ENCODE peak calls at places on chromosomes 12 and 14, in seven cellular contexts. T is GM20000, H is cardiac muscle cell, Y is HCT116, V is GM10248, U is fibroblast of villous mesenchyme, C is neural crest cell. L is an unnamed sample.

GRCh38 chr12:98618952-98619351 is 25.5 kb downstream of the SLC25A3 start:
- DNase-seq in C (no peak), T (no peak), V (no peak), Y (no peak), H (peak), U (peak), L (no peak)

GRCh38 chr12:132998742-132999141 is 12.6 kb downstream of the ZNF26 start:
- DNase-seq in C (no peak), H (no peak), V (no peak), Y (no peak), T (no peak), U (no peak), L (no peak)

GRCh38 chr14:103547455-103547940 is 15.0 kb downstream of the BAG5 start:
- DNase-seq in Y (no peak), V (no peak), T (no peak), C (no peak), U (no peak), H (no peak), L (no peak)

GRCh38 chr12:72273851-72274284 is 1.7 kb downstream of the TRHDE start:
- DNase-seq in C (no peak), V (peak), T (no peak), Y (no peak), H (no peak), U (no peak), L (no peak)

GRCh38 chr14:51783765-51784164 is 76.6 kb upstream of the GNG2 start:
- DNase-seq in U (peak), T (no peak), Y (no peak), C (no peak), V (no peak), H (peak), L (no peak)

GRCh38 chr12:56437430-56438176 is 11.6 kb downstream of the TIMELESS start:
- DNase-seq in H (no peak), C (no peak), T (no peak), V (no peak), U (no peak), Y (no peak), L (no peak)

GRCh38 chr14:36183402-36183801 is 6.9 kb upstream of the PTCSC3 start:
- DNase-seq in H (no peak), C (no peak), T (no peak), Y (no peak), U (no peak), V (no peak), L (no peak)

GRCh38 chr12:11853126-11853525 is 203.7 kb downstream of the ETV6 start:
- DNase-seq in V (no peak), C (no peak), Y (no peak), U (no peak), T (no peak), H (no peak), L (no peak)

GRCh38 chr14:56760164-56760914 is 49.9 kb downstream of the OTX2 start:
- DNase-seq in Y (no peak), V (no peak), H (no peak), U (no peak), C (no peak), T (no peak), L (no peak)

GRCh38 chr12:96198970-96199369 is 4.8 kb downstream of the ELK3 start:
- DNase-seq in T (no peak), H (peak), U (peak), V (no peak), C (no peak), Y (peak), L (no peak)

GRCh38 chr14:70808402-70809237 is 693 bp downstream of the MAP3K9 start:
- DNase-seq in T (peak), C (peak), H (no peak), V (peak), U (no peak), Y (no peak), L (peak)

GRCh38 chr12:58916891-58917570 is 3.3 kb downstream of the LRIG3 start:
- DNase-seq in H (peak), V (no peak), C (no peak), Y (no peak), T (no peak), U (peak), L (no peak)

GRCh38 chr14:77844802-77845201 is 44.9 kb downstream of the ADCK1 start:
- DNase-seq in H (no peak), T (no peak), Y (no peak), V (no peak), U (no peak), C (no peak), L (no peak)

GRCh38 chr14:48598458-48598857 is 923.1 kb upstream of the MDGA2 start:
- DNase-seq in C (no peak), U (no peak), T (no peak), V (no peak), Y (no peak), H (no peak), L (no peak)

GRCh38 chr14:58865520-58866281 is 227.9 kb downstream of the DACT1 start:
- DNase-seq in T (no peak), Y (no peak), C (no peak), H (peak), V (no peak), U (peak), L (no peak)

GRCh38 chr14:51650721-51651387 is 856 bp upstream of the FRMD6 start:
- DNase-seq in V (no peak), U (no peak), Y (no peak), H (no peak), C (no peak), T (no peak), L (no peak)

GRCh38 chr12:131621701-131622421 is 89.0 kb upstream of the SFSWAP start:
- DNase-seq in U (no peak), V (no peak), H (peak), Y (no peak), C (peak), T (no peak), L (no peak)

GRCh38 chr12:21252070-21252469 is 82.6 kb downstream of the SLCO1A2 start:
- DNase-seq in H (no peak), T (no peak), C (no peak), U (no peak), V (no peak), Y (no peak), L (no peak)

GRCh38 chr12:21248679-21249078 is 86.0 kb downstream of the SLCO1A2 start:
- DNase-seq in V (no peak), U (no peak), Y (no peak), H (peak), C (no peak), T (no peak), L (no peak)
- TF ChIP-seq CTCF in V (no peak), U (no peak), Y (peak), H (no peak), C (peak), T (no peak), L (peak)

GRCh38 chr14:73746540-73747385 is 32.6 kb upstream of the PNMA1 start:
- DNase-seq in U (peak), T (no peak), Y (no peak), V (no peak), C (no peak), H (no peak), L (no peak)
- TF ChIP-seq CTCF in U (peak), T (no peak), Y (no peak), V (peak), C (no peak), H (peak), L (no peak)

GRCh38 chr14:49962616-49963015 is 69.7 kb downstream of the ARF6 start:
- DNase-seq in U (no peak), Y (no peak), H (no peak), T (peak), V (peak), C (no peak), L (peak)
- TF ChIP-seq CTCF in U (no peak), Y (no peak), H (no peak), T (no peak), V (no peak), C (no peak), L (no peak)

GRCh38 chr12:16626991-16627390 is 21.0 kb upstream of the LMO3 start:
- DNase-seq in U (no peak), T (no peak), V (no peak), Y (no peak), C (no peak), H (no peak), L (no peak)

GRCh38 chr12:16619537-16619936 is 13.6 kb upstream of the LMO3 start:
- DNase-seq in Y (no peak), H (no peak), T (no peak), V (no peak), C (no peak), U (no peak), L (no peak)

GRCh38 chr12:16618256-16618655 is 12.3 kb upstream of the LMO3 start:
- DNase-seq in U (no peak), H (no peak), V (no peak), T (no peak), Y (no peak), C (no peak), L (no peak)

GRCh38 chr12:16622315-16622714 is 16.4 kb upstream of the LMO3 start:
- DNase-seq in H (no peak), C (no peak), Y (no peak), U (no peak), V (no peak), T (no peak), L (no peak)
- TF ChIP-seq CTCF in H (no peak), C (no peak), Y (no peak), U (no peak), V (peak), T (no peak), L (no peak)

GRCh38 chr14:63266106-63266505 is 52.6 kb downstream of the GPHB5 start:
- DNase-seq in H (no peak), V (no peak), U (no peak), Y (no peak), T (no peak), C (no peak), L (no peak)

GRCh38 chr14:63267171-63267570 is 51.6 kb downstream of the GPHB5 start:
- DNase-seq in Y (no peak), C (no peak), H (no peak), V (no peak), U (no peak), T (no peak), L (no peak)

GRCh38 chr14:63257299-63257698 is 53.1 kb downstream of the RHOJ start:
- DNase-seq in C (no peak), V (no peak), T (no peak), U (no peak), Y (no peak), H (no peak), L (no peak)

DNA sequence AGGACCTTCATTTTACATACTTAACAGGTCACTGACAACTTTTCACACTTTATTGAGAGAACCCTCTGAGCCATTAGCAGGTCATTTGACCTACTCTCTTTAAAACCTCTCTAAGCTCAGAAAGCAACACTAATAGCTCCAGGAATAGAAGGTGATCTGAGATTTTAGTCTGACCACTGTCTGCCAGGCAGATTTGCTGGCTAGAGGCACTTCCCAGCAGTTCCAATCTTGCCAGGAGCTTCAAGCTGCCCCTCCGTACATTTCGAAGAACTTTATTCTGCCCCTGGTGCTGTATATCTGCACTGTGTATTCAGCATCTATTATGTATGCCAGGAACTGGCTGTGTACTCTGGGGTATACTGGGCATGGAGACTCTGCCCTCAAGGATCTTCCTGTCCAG is 56.3 kb downstream of the GPHB5 start:
- DNase-seq in U (no peak), T (no peak), C (no peak), Y (no peak), V (no peak), H (no peak), L (no peak)
- TF ChIP-seq CTCF in U (no peak), T (no peak), C (no peak), Y (no peak), V (no peak), H (no peak), L (no peak)

DNA sequence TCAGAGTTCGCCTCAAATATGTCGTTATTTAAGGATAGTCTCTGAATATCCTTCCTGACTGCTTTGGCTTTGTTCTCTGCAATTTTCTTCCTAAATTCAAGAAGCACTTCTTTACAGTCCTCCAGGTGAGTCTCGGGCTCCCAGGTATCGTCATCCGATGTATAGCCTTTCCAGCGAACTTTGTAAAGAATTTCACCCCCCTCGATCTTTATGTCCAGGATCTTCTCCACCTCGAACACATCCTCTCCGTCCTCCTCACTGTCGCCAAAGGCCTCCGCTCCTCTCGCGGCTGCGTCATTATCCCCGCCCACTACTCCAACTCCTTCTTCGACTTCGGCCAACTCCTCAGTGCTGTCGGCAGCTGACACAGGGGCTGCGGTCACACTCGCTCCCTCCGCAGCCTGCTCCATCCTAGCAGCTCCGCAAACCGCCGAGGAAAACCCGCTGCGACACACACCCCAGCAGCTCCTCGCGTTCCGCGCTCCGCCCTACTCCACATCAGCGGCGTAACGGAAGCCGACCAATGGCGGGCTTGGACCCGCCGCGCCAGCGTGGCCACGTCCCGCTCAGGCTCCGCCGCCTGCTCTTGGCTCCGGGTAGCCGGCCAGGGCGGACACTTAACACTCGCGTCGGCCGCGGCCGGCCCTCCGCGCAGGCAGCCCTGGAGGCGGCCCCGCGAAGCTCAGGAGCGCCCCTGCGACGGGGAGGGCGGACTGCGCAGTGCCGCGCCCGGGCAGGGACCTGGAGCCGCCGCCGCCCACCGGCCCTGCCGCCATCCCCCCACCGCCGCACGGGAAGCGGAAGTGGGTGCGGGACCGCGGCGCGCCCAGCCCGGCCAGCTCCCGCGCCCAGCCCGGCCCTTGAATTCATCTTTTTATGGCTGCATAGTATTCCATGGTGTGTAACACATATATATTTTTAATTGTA is 4.1 kb downstream of the CD163L1 start:
- DNase-seq in V (no peak), T (peak), Y (no peak), H (peak), C (peak), U (peak), L (peak)
- TF ChIP-seq CTCF in V (no peak), T (no peak), Y (no peak), H (no peak), C (peak), U (no peak), L (no peak)

DNA sequence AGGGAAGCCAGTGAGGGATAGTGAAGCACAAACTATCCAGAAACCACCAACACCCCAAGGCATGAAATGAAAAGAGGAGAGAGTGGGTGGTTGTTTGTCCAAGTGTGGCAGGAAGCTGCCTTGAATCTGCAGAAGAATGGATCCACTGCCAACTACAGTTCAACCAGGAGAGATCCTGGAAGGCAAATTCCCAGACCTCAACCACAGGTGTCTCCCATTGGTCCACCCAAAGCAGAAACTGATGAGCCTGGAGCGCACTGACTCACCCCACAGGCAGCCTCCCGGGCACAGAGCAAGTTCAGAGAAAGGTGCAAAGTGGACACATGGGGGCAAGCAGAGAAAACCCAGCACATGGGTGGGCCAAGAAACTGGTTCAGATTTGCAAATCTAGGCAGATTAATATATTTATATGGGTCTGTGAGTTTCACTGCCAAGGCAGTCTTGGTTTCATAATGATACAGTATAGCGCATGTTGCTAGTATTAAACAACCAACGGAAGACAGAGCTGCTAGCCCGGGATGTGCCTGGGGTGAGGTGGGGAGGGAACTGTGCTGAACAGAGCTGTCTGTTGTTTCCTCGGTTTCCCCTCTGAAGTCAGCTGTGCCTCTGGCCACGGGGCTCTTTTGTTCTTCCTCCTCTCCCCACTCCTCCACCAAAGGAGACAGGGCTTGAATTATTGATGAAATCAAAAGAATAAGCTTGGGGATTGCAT is 416.2 kb upstream of the CCDC196 start:
- DNase-seq in V (no peak), T (no peak), C (no peak), H (no peak), U (no peak), Y (no peak), L (no peak)
- TF ChIP-seq CTCF in V (no peak), T (no peak), C (no peak), H (no peak), U (no peak), Y (no peak), L (no peak)

DNA sequence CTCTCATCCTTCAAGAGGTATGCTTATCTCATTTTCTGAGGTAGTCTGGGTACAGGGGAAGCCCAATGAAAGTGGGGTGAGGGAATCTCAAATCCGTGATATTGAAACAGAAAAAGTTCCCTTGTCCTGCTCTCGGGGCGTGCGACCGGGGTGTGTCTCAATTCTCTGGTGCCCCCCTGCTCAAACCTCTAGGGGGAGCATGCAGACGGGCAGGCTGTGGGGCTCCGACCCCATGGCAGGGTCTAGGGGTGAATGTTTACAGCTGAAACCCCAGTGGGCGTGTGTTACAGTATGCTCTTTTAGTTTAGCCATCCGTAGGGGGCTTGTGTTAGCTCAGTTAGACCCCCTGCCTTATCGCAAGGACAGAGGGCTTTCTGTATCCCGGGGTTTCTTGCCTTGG is 68.7 kb downstream of the PTPRQ start:
- DNase-seq in V (no peak), Y (no peak), C (no peak), T (no peak), H (no peak), U (no peak), L (no peak)
- TF ChIP-seq CTCF in V (no peak), Y (no peak), C (no peak), T (no peak), H (no peak), U (no peak), L (no peak)

GRCh38 chr14:34059925-34060746 is 109.3 kb upstream of the EGLN3 start:
- DNase-seq in T (peak), V (peak), H (peak), C (peak), U (peak), Y (no peak), L (peak)
- TF ChIP-seq CTCF in T (peak), V (peak), H (peak), C (no peak), U (peak), Y (peak), L (no peak)